ENCODE peak calls at places on chromosomes 4 and X, in five cellular contexts. T is right lobe of liver, U is astrocyte, Z is transverse colon, G is fibroblast of the aortic adventitia. F is an unnamed sample.

GRCh38 chr4:118752551-118752950 is 67.4 kb downstream of the METTL14 start:
- DNase-seq in G (peak; percentile 48), Z (no peak), T (no peak), U (peak; percentile 66), F (no peak)

GRCh38 chr4:244471-244870 is 60.8 kb downstream of the ZNF732 start:
- DNase-seq in Z (peak; percentile 44), G (peak; percentile 2), T (peak; percentile 50), U (no peak), F (peak; percentile 32)

GRCh38 chr4:156976147-156976546 is 4.5 kb upstream of the PDGFC start:
- DNase-seq in T (no peak), Z (no peak), G (peak; percentile 73), U (peak; percentile 90), F (peak; percentile 86)

GRCh38 chr4:98780111-98780549 is 121.7 kb upstream of the TSPAN5 start:
- DNase-seq in U (peak; percentile 78), Z (no peak), T (no peak), G (peak; percentile 81), F (peak; percentile 93)

GRCh38 chr4:141630854-141631253 is 5.5 kb upstream of the IL15 start:
- DNase-seq in Z (no peak), T (no peak), G (no peak), U (no peak), F (no peak)

GRCh38 chr4:106671711-106672110 is 303.1 kb upstream of the GIMD1 start:
- DNase-seq in Z (no peak), U (peak; percentile 38), G (no peak), T (no peak), F (no peak)

GRCh38 chrX:115337735-115338134 is 48.2 kb downstream of the LUZP4 start:
- DNase-seq in Z (no peak), G (peak; percentile 96), T (no peak), U (peak; percentile 84), F (peak; percentile 86)

GRCh38 chr4:15469402-15470148 is at the start of gene CC2D2A:
- DNase-seq in G (peak; percentile 64), U (peak; percentile 53), T (no peak), Z (peak; percentile 13), F (peak; percentile 77)

DNA sequence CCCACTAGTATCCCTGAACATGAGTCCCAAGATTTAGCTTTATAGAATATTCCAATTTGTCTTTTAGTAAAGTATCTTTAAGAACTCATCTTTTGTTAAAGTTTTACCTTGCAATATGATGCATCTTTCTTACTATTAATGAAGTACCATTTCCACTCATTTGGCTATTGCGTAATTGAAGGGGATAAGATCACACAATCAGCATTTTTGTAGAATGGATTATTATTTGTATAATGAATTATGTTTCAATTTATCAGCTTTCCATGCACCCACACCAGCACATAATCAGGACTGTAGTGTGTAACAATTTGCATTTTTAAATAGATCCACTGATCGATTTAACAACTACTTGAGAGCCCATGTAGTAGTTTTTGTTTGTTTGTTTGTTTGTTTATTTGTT is 1364.9 kb upstream of the IGFBP7 start:
- DNase-seq in G (no peak), Z (no peak), U (no peak), T (no peak), F (no peak)
- TF ChIP-seq CTCF in G (no peak), Z (no peak), U (no peak), T (no peak), F (no peak)

DNA sequence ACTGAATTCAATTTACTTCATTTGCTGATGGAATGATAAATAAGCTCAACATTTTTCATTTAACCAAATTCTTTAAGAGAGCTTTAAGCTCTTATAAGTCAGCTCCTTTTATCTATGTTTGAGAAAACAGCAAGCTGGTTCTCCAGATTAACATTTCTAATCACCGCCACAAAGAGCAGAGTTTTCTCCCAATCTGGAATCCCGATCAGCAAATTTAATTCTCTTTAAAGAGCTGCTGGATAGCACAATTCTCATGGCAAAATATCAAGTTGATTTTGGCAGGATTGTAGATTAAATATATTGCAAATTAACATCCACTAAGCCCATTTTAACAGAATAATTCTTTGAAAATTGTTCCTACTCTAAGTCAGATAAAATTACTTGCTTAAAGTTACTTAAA is 48.8 kb downstream of the RPS6KA3 start:
- DNase-seq in G (no peak), T (no peak), U (no peak), Z (no peak), F (no peak)
- H3K4me3 ChIP-seq in G (no peak overlapping the region), T (peak overlapping the region; percentile 42), U (no peak overlapping the region), Z (no peak overlapping the region), F (peak overlapping the region; percentile 29)

DNA sequence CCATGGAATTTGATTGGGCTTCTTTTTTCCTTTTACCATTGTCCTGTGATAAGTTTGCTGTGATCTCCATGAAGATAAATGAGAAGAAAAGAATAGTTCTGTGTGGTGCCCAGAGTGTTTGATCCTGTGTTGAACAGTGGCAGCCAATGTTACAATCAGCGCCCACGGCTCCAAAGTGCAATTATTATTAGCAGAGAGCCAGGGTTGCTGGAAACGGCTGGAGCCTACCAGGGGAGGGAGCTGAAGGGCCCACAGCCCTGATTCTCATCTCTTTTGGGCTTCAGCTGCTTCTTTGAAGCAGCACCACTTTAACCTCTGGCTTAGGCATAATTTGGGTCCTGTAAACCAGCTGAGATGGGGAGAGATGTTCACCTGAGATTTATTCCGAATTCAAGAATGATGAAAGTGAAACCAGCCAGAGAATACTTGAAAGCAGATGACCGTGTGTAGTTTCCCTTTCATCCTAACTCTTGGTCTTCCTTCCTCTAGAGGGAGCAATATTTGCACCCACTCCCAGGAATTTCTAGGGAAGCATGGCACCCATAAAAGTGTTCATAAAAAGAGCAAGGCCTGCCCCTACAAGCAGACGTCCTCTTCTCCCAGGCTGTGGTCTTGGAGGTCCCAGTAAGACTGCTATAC is 298.3 kb downstream of the EVC2 start:
- DNase-seq in T (no peak), U (no peak), G (no peak), Z (no peak), F (no peak)
- TF ChIP-seq CTCF in T (peak; percentile 9), U (no peak), G (no peak), Z (no peak), F (no peak)

DNA sequence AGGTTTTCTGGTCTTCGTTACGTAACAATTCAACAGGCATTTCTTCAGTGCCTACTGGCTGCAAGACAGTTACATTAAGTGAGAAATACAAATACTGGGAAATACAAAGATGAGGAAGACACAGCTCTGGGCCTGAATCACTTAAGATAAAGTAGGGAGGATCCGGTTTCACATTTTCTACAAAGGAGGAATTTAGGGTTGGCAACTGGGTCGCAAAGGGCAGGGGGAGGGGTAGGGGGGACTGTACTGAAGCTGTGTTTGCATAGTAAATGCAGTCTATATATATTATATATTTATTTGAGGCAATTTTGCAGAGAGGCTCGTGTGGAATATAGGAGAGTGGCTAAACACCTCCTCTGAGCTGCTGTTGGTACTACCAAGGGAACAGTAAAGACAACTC is 107.4 kb downstream of the MAML3 start:
- DNase-seq in G (no peak), U (no peak), Z (no peak), T (no peak), F (no peak)
- H3K4me3 ChIP-seq in G (no peak overlapping the region), U (no peak overlapping the region), Z (no peak overlapping the region), T (no peak overlapping the region), F (no peak overlapping the region)

DNA sequence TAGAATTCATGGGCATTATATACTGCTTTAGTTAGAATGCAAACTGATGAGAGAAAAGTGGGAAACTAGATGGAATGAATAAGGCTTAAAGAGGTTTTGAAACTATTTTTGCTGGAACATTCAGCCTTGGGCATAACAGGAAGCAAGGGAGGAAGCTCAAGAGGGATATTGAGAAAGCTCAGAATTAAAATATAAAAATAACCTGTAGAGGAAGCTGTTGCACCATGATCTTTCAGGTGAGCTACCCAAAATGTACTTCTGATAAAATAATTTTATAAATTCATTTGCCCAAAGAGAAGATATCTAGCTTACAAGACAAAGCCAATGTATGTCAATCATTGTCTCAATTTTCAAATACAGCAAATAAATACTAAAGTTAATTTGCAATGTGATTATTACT is 11.3 kb downstream of the GC start:
- DNase-seq in U (no peak), Z (no peak), T (no peak), G (no peak), F (no peak)
- TF ChIP-seq CTCF in U (no peak), Z (peak; percentile 18), T (peak; percentile 20), G (no peak), F (no peak)

GRCh38 chr4:153684182-153685073 is at the start of gene TLR2:
- DNase-seq in T (peak; percentile 86), U (no peak), Z (peak; percentile 73), G (no peak), F (peak; percentile 9)

GRCh38 chr4:153679476-153679875 is 4.6 kb upstream of the TLR2 start:
- DNase-seq in G (no peak), Z (no peak), T (no peak), U (no peak), F (no peak)

GRCh38 chr4:153683763-153684181 is 308 bp upstream of the TLR2 start:
- DNase-seq in T (no peak), Z (no peak), G (no peak), U (no peak), F (no peak)
- H3K4me3 ChIP-seq in T (peak overlapping the region; percentile 72), Z (peak overlapping the region; percentile 49), G (peak overlapping the region; percentile 58), U (peak overlapping the region; percentile 42), F (peak overlapping the region; percentile 55)

DNA sequence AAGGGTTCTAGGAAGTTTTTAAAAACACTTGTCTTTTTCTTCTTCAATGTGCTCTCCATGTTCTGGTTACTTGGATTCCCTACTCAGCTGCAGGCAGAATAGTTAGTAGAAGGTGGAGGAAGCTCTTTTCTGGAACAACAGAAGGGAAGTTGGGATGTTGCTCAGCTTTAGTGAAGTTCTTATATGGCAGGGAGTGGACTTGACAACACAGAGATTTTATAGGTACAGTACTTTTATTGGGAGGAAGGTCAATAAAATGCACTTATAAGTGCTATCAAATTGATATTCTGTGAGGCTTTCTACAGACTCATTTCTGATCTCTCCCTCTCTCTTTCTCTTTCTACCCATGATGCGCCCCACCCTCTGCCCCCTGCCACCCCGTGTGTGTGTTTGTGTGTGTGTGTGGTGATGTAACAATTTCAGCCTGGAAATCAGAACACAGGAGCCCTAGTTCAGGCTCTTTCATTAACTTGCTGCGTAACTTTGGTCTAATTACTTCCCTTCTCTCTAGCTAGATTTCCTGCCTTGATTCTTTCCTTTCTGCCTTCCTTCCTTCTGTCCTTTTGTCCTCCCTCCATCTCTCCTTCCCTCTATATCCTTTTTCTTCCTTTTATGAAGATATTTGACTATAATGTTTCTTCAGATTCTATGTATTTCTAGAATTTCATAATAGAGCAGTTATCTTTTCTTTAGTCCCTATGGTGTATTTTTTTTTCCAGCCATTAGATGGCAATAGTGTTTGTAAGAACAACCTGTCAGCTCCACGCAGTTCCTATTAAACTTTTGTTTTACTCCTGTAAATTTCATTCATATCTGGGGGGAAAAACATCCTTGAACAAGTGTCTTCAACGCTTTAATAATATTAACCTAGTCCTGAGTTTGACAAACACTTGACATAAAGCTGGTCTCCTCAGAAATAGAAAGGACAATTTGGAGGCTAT is 37.1 kb downstream of the HEPH start:
- DNase-seq in T (no peak), G (peak; percentile 54), U (no peak), Z (peak; percentile 60), F (peak; percentile 43)
- TF ChIP-seq CTCF in T (peak; percentile 24), G (peak; percentile 48), U (peak; percentile 22), Z (peak; percentile 24), F (peak; percentile 35)

DNA sequence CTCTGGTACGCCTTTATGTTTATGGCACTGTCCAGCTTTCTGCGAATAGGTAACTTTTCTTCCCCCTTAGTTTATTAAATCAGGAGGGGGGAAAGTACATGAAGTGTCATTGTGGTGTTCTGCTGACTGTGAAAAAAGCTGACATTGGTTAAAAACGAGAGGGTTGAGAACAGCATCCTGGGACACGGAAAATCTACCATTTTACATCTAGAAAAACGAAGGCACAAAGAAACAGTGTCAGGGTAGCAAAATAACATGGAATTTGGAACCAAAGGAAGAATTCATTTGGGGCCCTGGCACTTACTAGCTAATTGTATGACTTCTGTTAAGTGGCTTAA is 1.2 kb upstream of the AMOT start:
- DNase-seq in T (no peak), Z (no peak), G (no peak), U (no peak), F (no peak)
- H3K4me3 ChIP-seq in T (peak overlapping the region; percentile 63), Z (no peak overlapping the region), G (peak overlapping the region; percentile 49), U (peak overlapping the region; percentile 75), F (peak overlapping the region; percentile 42)

F was measured in fibroblast of pulmonary artery.